ENCODE peak calls at places on chromosomes 1 and 21, in four cellular contexts. Q is uterus, F is right lobe of liver, H is tibial nerve. D is an unnamed sample.

GRCh38 chr1:1387098-1388077 is 11.7 kb downstream of the CCNL2 start:
- DNase-seq in Q (no peak), F (no peak), H (no peak), D (no peak)

GRCh38 chr1:162235261-162235780 is 141.3 kb downstream of the SPATA46 start:
- DNase-seq in Q (no peak), F (peak; percentile 97), H (no peak), D (no peak)

GRCh38 chr1:79041666-79042065 is 35.1 kb upstream of the ADGRL4 start:
- DNase-seq in Q (no peak), F (no peak), H (no peak), D (no peak)

GRCh38 chr1:56524263-56524662 is 55.1 kb downstream of the PLPP3 start:
- DNase-seq in Q (no peak), F (no peak), H (no peak), D (no peak)

GRCh38 chr1:226737819-226738420 is 1.2 kb downstream of the ITPKB start:
- DNase-seq in Q (peak; percentile 58), F (peak; percentile 60), H (peak; percentile 43), D (peak; percentile 83)

GRCh38 chr1:15570861-15571260 is 14.0 kb downstream of the AGMAT start:
- DNase-seq in Q (no peak), F (no peak), H (no peak), D (no peak)

GRCh38 chr1:155064109-155064812 is 721 bp downstream of the EFNA4 start:
- DNase-seq in Q (no peak), F (no peak), H (no peak), D (no peak)

GRCh38 chr1:82110366-82111254 is 309.9 kb downstream of the ADGRL2 start:
- DNase-seq in Q (no peak), F (no peak), H (no peak), D (no peak)

GRCh38 chr1:198611219-198611618 is 27.6 kb upstream of the PTPRC start:
- DNase-seq in Q (no peak), F (no peak), H (no peak), D (no peak)

GRCh38 chr1:198607714-198608113 is 31.1 kb upstream of the PTPRC start:
- DNase-seq in Q (no peak), F (no peak), H (no peak), D (no peak)

GRCh38 chr1:198610362-198610761 is 28.5 kb upstream of the PTPRC start:
- DNase-seq in Q (no peak), F (no peak), H (no peak), D (no peak)

GRCh38 chr1:198612471-198613265 is 26.2 kb upstream of the PTPRC start:
- DNase-seq in Q (no peak), F (no peak), H (no peak), D (no peak)
- H3K4me1 ChIP-seq in Q (no peaks in the 10 kb centered on the region), F (no peaks in the 10 kb centered on the region), H (no peaks in the 10 kb centered on the region), D (no peaks in the 10 kb centered on the region)

GRCh38 chr21:44748621-44749020 is 37.2 kb upstream of the TSPEAR start:
- DNase-seq in Q (no peak), F (no peak), H (no peak), D (no peak)
- H3K4me3 ChIP-seq in Q (no peak overlapping the region), F (no peak overlapping the region), H (no peak overlapping the region), D (no peak overlapping the region)

DNA sequence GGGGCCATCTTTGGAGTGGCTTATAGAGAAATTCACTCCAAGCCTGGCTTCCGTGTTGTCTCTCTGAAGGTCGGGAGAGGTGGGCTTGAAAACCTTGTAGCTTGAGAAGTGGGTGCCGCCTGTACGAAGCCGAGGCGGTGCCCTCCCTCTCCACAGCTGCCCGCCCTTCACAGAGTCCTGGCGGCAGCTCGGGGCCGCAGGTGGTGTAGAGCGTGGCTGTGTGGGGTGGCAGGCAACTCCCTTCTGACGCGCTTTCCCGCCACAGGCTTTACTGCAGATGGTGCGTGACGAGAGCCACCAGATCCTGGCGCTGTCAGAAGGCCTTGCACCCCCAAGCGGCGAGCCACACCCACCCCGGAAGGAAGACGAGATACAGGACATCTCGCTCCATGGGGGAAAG is 33.1 kb upstream of the DIP2A start:
- DNase-seq in Q (no peak), F (no peak), H (no peak), D (no peak)
- TF ChIP-seq POLR2A in Q (no peak), F (no peak), H (no peak), D (no peak)

GRCh38 chr21:38488640-38489282 is 9.5 kb downstream of the ERG start:
- DNase-seq in Q (no peak), F (no peak), H (no peak), D (no peak)
- H3K4me1 ChIP-seq in Q (no peaks in the 10 kb centered on the region), F (no peaks in the 10 kb centered on the region), H (no peaks in the 10 kb centered on the region), D (no peaks in the 10 kb centered on the region)

GRCh38 chr1:156641761-156642264 is at the start of gene BCAN:
- DNase-seq in Q (peak; percentile 61), F (no peak), H (no peak), D (peak; percentile 75)

GRCh38 chr1:156643266-156644092 is 1.6 kb downstream of the BCAN start:
- DNase-seq in Q (no peak), F (no peak), H (no peak), D (no peak)

GRCh38 chr1:156640842-156641706 is 843 bp upstream of the BCAN start:
- DNase-seq in Q (no peak), F (no peak), H (no peak), D (no peak)

GRCh38 chr1:156644146-156644545 is 2.2 kb downstream of the BCAN start:
- DNase-seq in Q (no peak), F (no peak), H (no peak), D (no peak)

GRCh38 chr1:156642265-156643185 is 608 bp downstream of the BCAN start:
- DNase-seq in Q (no peak), F (no peak), H (no peak), D (no peak)
- H3K4me3 ChIP-seq in Q (peak overlapping the region; percentile 27), F (no peak overlapping the region), H (peak overlapping the region; percentile 4), D (peak overlapping the region; percentile 47)

GRCh38 chr1:149888160-149888998 is 11.0 kb upstream of the BOLA1 start:
- DNase-seq in Q (peak; percentile 84), F (peak; percentile 77), H (peak; percentile 68), D (peak; percentile 94)
- TF ChIP-seq POLR2A in Q (peak; percentile 84), F (peak; percentile 81), H (peak; percentile 89), D (peak; percentile 64)

DNA sequence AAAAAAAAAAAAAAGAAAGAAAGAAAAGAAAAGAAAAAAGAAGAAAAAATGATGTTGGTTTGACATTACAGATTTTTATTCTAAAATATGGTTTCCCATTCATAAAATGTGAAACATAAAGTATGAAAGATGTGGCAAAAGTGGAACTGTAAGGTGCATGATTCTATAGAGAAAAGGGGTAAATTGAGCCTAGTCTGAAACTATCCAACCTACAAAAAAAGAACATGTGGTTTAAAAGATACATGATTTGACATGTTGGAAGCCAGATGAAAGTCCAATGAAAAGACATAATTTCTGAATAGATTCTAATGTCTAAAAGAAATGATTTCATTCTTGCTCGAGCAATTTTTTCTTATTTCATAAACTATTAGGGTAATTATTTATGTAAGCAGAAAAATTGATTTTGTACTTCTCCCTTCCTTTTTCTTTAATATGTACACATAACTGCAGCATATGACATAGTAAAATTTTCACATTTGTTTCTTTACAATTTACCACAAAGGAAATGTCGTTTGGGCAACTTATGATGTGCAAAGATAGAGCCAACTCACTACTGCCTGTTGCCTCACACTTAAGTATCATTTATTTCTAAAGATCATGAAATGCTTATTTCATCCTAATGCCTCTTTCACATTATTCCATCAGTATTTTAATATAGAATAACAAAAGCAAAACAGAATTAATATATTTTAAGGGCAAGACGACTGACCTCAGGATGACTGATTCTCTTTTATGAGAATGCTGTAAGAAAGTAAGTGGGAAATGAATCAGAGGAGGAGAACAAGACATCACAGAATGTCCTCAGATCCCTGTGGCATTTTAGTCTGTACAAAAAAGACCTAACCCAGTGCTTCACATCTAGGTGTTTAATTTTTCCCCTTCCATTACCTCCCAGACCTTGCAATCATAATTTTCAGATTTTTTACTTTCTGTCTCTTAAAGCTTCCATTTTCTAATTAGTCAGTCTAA is 165.8 kb upstream of the HMCN1 start:
- DNase-seq in Q (no peak), F (no peak), H (no peak), D (no peak)
- H3K4me1 ChIP-seq in Q (no peaks in the 10 kb centered on the region), F (no peaks in the 10 kb centered on the region), H (no peaks in the 10 kb centered on the region), D (no peaks in the 10 kb centered on the region)

DNA sequence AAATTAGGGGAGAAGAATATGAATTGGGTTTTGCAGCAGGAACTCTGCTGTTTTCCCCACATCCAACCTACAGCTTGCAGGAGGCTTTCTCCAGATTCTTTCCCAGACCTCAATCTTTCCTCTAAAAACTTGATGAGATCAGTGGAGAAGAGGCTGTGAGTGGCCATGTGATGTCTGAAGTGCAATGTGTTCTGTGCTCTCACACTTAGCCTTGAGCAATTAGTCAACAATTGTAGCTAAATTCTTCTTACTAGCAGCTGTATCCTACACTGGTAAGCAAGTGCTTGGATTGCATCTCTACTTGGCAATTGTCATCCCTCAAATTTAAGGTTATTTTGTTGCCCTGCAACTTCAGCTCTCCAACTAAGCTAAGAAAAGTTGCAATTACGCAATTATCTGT is 807.3 kb upstream of the RGS18 start:
- DNase-seq in Q (no peak), F (no peak), H (no peak), D (no peak)
- H3K4me3 ChIP-seq in Q (no peak overlapping the region), F (no peak overlapping the region), H (no peak overlapping the region), D (no peak overlapping the region)

GRCh38 chr1:2786329-2787162 is 14.9 kb downstream of the TTC34 start:
- DNase-seq in Q (peak; percentile 16), F (peak; percentile 58), H (no peak), D (peak; percentile 69)
- TF ChIP-seq POLR2A in Q (no peak), F (no peak), H (no peak), D (no peak)

DNA sequence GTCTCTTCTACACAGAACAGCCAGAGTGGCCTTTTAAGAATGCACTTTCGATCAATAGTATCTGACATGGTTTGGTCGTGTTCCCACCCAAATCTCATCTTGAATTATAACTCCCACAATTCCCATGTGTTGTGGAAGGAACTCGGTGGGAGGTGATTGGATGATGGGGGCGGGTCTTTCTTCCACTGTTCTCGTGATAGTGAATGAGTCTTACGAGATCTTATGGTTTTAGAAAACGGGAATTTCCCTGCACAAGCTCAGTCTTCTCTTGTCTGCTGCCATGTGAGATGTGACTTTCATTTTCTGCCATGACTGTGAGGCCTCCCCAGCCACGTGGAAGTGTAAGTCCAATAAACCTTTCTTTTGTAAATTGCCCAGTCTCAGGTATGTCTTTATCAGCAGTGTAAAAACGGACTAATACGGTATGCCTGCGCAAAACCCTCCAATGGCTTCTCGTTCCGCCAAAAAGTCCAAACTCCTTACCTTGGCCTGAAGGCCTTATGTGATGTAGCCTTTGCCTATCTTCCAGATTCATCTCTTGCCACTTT is 23.0 kb upstream of the SMG7 start:
- DNase-seq in Q (no peak), F (no peak), H (no peak), D (no peak)
- H3K4me1 ChIP-seq in Q (no peaks in the 10 kb centered on the region), F (no peaks in the 10 kb centered on the region), H (no peaks in the 10 kb centered on the region), D (no peaks in the 10 kb centered on the region)

D was measured in sigmoid colon.